ENCODE peak calls at places on chromosomes 12 and 14, in ten cellular contexts. L is pancreas, J is stomach, U is esophagus muscularis mucosa, R is A549, P is GM10248, I is choroid plexus epithelial cell, X is psoas muscle, E is testis, Y is tibial nerve. S is an unnamed sample.

GRCh38 chr14:22420598-22421186 is 168.3 kb downstream of the DAD1 start:
- DNase-seq in R (no peak), L (no peak), P (no peak), E (no peak), U (no peak), X (no peak), Y (no peak), I (peak), J (no peak), S (no peak)

GRCh38 chr14:101636081-101636560 is 74.8 kb downstream of the DIO3 start:
- DNase-seq in J (no peak), E (no peak), Y (no peak), L (no peak), R (no peak), P (peak), X (no peak), I (no peak), U (no peak), S (no peak)

GRCh38 chr14:23141706-23142467 is 22.8 kb upstream of the CEBPE start:
- DNase-seq in Y (no peak), U (peak), L (peak), P (no peak), I (peak), R (peak), J (peak), E (peak), X (peak), S (no peak)

GRCh38 chr12:45284096-45284901 is 68.4 kb downstream of the ANO6 start:
- DNase-seq in J (no peak), U (no peak), Y (no peak), P (no peak), L (no peak), R (peak), I (peak), X (no peak), E (no peak), S (no peak)

GRCh38 chr14:22978873-22979671 is 3.3 kb downstream of the AJUBA start:
- DNase-seq in R (no peak), Y (no peak), E (no peak), I (no peak), L (no peak), J (no peak), U (no peak), X (no peak), P (no peak), S (no peak)

GRCh38 chr12:98228619-98229538 is 286.5 kb upstream of the TMPO start:
- DNase-seq in L (no peak), Y (no peak), P (no peak), U (no peak), R (no peak), X (no peak), E (no peak), J (no peak), I (no peak), S (no peak)

GRCh38 chr12:70774055-70774454 is 136.8 kb upstream of the PTPRB start:
- DNase-seq in Y (no peak), P (no peak), J (no peak), E (no peak), X (no peak), R (peak), I (no peak), L (no peak), U (no peak), S (no peak)

GRCh38 chr12:124713041-124713435 is 145.6 kb upstream of the NCOR2 start:
- DNase-seq in L (no peak), J (peak), U (no peak), Y (peak), P (peak), I (no peak), E (peak), R (no peak), X (peak), S (no peak)

GRCh38 chr14:58866386-58866785 is 228.6 kb downstream of the DACT1 start:
- DNase-seq in J (no peak), R (peak), L (no peak), I (peak), U (no peak), E (no peak), P (no peak), X (no peak), Y (no peak), S (no peak)

GRCh38 chr14:105701456-105702274 is 175.3 kb downstream of the TMEM121 start:
- DNase-seq in U (no peak), P (no peak), L (no peak), J (no peak), E (no peak), I (no peak), R (no peak), X (no peak), Y (no peak), S (peak)

GRCh38 chr12:55092579-55092978 is 33.6 kb upstream of the OR9K2 start:
- DNase-seq in U (no peak), L (no peak), X (no peak), J (no peak), P (no peak), Y (no peak), R (no peak), I (no peak), E (no peak), S (no peak)
- TF ChIP-seq CTCF in U (no peak), L (no peak), X (no peak), J (peak), P (no peak), Y (no peak), R (no peak), I (no peak), E (no peak), S (no peak)

GRCh38 chr12:48105867-48106563 is at the start of gene SENP1:
- DNase-seq in P (peak), X (peak), I (peak), U (peak), E (peak), J (peak), L (peak), R (peak), Y (peak), S (peak)
- TF ChIP-seq CTCF in P (no peak), X (no peak), I (peak), U (peak), E (peak), J (peak), L (no peak), R (no peak), Y (peak), S (no peak)

DNA sequence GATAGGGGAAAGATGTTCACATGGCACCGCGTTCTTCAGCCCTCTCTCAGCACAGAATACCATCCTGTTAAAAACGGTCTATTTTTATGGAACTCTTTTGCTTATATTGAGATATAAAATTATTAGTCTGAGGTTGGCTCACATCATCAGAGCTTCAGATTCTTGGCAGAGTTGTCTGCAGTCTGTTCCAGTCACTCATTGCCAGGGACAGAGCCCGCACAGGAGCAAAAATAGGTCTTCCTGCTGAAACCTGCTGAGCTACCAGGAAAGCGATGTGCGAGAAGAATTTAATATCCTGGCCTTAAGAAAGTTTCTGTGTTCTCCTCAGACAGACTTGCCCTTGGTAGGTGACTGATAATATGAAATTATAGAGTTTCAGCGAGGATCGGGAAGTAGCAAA is 249.8 kb downstream of the VRK1 start:
- DNase-seq in J (no peak), E (no peak), X (no peak), I (no peak), P (no peak), U (no peak), Y (no peak), R (no peak), L (no peak), S (no peak)
- TF ChIP-seq CTCF in J (no peak), E (no peak), X (no peak), I (no peak), P (no peak), U (no peak), Y (no peak), R (no peak), L (no peak), S (no peak)

DNA sequence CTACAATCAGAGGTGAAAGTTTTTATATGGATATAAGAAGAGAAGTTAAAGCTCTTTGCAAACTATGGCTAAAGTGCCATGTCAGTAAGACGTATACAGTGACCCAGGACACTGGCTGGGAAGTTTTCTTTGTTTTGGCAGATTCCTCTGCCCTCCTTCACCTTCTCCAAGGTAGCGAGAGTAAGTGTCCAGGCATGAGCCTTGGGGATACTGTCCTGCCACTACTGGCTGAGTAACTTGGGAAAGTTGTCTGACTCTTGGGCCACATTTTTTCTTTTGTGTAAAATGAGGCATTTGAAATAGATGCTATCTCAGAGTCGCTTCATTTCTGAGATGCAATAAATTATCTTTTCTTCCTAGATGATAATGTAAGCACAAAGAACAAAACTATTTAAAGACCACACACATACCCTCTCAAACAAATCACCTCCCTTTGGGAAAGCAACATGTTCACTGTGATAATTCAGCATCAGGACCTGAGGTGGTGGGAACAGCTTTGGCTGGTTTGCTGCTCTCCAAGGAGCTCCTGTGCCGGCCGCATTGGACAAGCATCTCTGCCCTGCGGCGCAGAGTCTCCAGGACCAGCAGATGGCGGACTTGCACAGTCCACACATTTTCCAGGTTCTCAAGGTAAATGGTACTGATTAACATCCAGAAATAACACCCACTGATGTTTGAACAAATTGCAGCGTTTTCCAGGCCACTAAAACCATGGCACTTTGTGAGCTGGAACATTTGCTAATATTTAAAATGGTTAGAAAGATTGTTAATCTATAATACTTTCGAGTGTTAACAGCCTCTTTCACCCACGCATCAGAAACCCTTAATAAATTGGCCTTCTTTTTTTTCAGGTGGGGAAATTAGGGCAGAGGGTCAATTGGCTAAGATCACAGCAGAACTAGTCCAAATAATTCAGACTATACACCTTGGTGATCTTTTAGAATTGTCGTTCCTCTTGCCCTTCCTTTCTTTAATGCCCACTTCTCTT is 106.2 kb downstream of the PTCSC3 start:
- DNase-seq in X (no peak), U (no peak), L (peak), P (peak), Y (peak), R (peak), E (peak), I (peak), J (peak), S (no peak)
- TF ChIP-seq CTCF in X (peak), U (no peak), L (peak), P (peak), Y (peak), R (peak), E (no peak), I (peak), J (peak), S (no peak)

GRCh38 chr12:49557917-49558215 is 10.1 kb downstream of the MCRS1 start:
- DNase-seq in I (no peak), Y (no peak), L (no peak), P (no peak), R (peak), X (peak), E (no peak), U (no peak), J (no peak), S (no peak)
- TF ChIP-seq CTCF in I (peak), Y (no peak), L (no peak), P (peak), R (peak), X (no peak), E (no peak), U (no peak), J (no peak), S (no peak)

GRCh38 chr12:27162229-27162537 is 79.8 kb upstream of the C12orf71 start:
- DNase-seq in Y (no peak), J (no peak), X (no peak), I (no peak), E (no peak), P (no peak), U (no peak), L (no peak), R (no peak), S (no peak)

GRCh38 chr12:27163048-27163715 is 80.8 kb upstream of the C12orf71 start:
- DNase-seq in P (no peak), R (no peak), E (no peak), Y (no peak), L (no peak), X (no peak), U (no peak), I (peak), J (no peak), S (no peak)

GRCh38 chr12:27161458-27162228 is 79.3 kb upstream of the C12orf71 start:
- DNase-seq in R (peak), J (no peak), L (no peak), E (no peak), P (no peak), Y (no peak), U (no peak), X (no peak), I (no peak), S (no peak)

GRCh38 chr12:27164330-27165045 is 79.6 kb upstream of the STK38L start:
- DNase-seq in L (no peak), U (no peak), R (no peak), J (no peak), E (no peak), X (no peak), Y (no peak), I (no peak), P (no peak), S (no peak)

GRCh38 chr12:27163894-27164293 is 80.2 kb upstream of the STK38L start:
- DNase-seq in X (no peak), J (no peak), Y (no peak), E (no peak), R (no peak), P (no peak), U (no peak), I (no peak), L (no peak), S (no peak)
- TF ChIP-seq CTCF in X (no peak), J (no peak), Y (no peak), E (no peak), R (no peak), P (no peak), U (no peak), I (no peak), L (no peak), S (no peak)

GRCh38 chr12:121230538-121230907 is 20.6 kb downstream of the P2RX4 start:
- DNase-seq in X (peak), R (no peak), J (no peak), E (no peak), P (no peak), Y (no peak), L (no peak), I (no peak), U (no peak), S (no peak)
- TF ChIP-seq CTCF in X (no peak), R (no peak), J (no peak), E (no peak), P (peak), Y (no peak), L (no peak), I (no peak), U (no peak), S (no peak)

DNA sequence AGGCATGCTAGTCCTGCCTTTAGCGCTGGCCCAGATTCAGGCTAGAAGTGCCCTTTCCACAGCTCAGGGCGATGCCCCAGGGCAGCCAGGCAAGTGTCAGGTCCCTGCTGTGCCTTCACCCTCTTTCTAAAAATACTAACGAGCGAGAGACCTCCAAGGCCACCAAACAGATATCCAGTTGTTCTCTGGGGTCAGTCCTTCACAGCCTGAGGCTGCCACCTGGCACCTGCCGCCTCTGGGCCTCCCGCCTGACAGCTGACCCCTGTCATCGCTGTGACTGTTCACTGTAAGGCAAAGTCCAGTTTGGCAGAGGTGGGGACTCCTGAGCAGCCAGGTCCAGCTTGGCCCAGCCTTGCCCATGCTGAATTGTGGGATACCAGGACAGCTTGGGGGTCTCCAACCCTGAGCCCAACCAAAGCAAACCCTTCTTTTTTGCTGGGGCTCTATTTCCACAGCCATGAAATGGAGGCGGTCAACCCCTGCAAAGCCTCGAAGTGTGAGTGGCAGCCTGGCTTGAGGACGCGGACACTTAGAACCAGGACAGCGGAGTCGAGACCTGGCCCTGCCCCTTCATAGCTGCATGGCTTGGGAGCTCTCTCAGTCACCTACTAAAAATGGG is 79.9 kb downstream of the NINJ2 start:
- DNase-seq in E (no peak), L (no peak), X (peak), R (no peak), I (no peak), J (no peak), P (no peak), U (no peak), Y (no peak), S (no peak)
- TF ChIP-seq CTCF in E (no peak), L (no peak), X (no peak), R (no peak), I (no peak), J (no peak), P (no peak), U (no peak), Y (no peak), S (no peak)